ENCODE peak calls at places on chromosomes 12 and 14, in ten cellular contexts. Q, P, T, V, G, C, S, N, J and L are unnamed samples.

GRCh38 chr14:88248606-88249005 is 74.5 kb downstream of the KCNK10 start:
- DNase-seq in Q (no peak), T (no peak), C (no peak), V (no peak), G (no peak), P (no peak), S (no peak), J (no peak), N (no peak), L (no peak)

GRCh38 chr14:32364941-32365340 is 35.8 kb downstream of the AKAP6 start:
- DNase-seq in N (no peak), Q (no peak), V (no peak), C (no peak), S (no peak), J (no peak), P (no peak), T (no peak), G (no peak), L (no peak)

GRCh38 chr12:64685076-64685475 is 74.1 kb downstream of the GNS start:
- DNase-seq in V (no peak), S (no peak), Q (no peak), T (no peak), C (no peak), N (no peak), G (no peak), P (no peak), J (no peak), L (no peak)

GRCh38 chr14:99524091-99524661 is 43.0 kb downstream of the CCNK start:
- DNase-seq in J (peak; percentile 52), G (peak; percentile 61), S (no peak), Q (peak; percentile 77), N (no peak), V (no peak), C (no peak), T (no peak), P (no peak), L (peak; percentile 18)

GRCh38 chr12:115060477-115061168 is 376.6 kb upstream of the TBX3 start:
- DNase-seq in J (no peak), P (no peak), T (no peak), S (no peak), G (no peak), V (no peak), Q (no peak), C (no peak), N (no peak), L (no peak)

GRCh38 chr12:109530301-109530685 is 43.0 kb downstream of the MMAB start:
- DNase-seq in J (no peak), S (no peak), N (no peak), G (no peak), P (no peak), V (no peak), T (peak; percentile 63), Q (no peak), C (no peak), L (no peak)

GRCh38 chr12:176321-177181 is 37.4 kb downstream of the SLC6A12 start:
- DNase-seq in V (no peak), C (peak; percentile 7), T (peak; percentile 85), S (peak; percentile 61), J (peak; percentile 57), P (peak; percentile 88), Q (no peak), N (no peak), G (peak; percentile 56), L (no peak)

GRCh38 chr14:70906785-70907171 is 481 bp upstream of the PCNX1 start:
- DNase-seq in Q (no peak), N (no peak), J (no peak), P (no peak), V (no peak), C (peak; percentile 3), S (no peak), T (no peak), G (no peak), L (no peak)

GRCh38 chr12:79023784-79024183 is 159.2 kb downstream of the SYT1 start:
- DNase-seq in C (no peak), J (no peak), G (no peak), P (no peak), V (no peak), S (peak; percentile 13), Q (no peak), N (no peak), T (no peak), L (no peak)

GRCh38 chr12:107622005-107622404 is 63.6 kb upstream of the PWP1 start:
- DNase-seq in C (peak; percentile 65), Q (no peak), N (no peak), G (no peak), V (peak; percentile 54), P (no peak), S (peak; percentile 3), T (no peak), J (no peak), L (no peak)

GRCh38 chr14:75141967-75142366 is 15.1 kb upstream of the NEK9 start:
- DNase-seq in N (no peak), T (no peak), C (no peak), S (peak; percentile 56), J (no peak), Q (no peak), P (no peak), V (peak; percentile 24), G (no peak), L (no peak)
- TF ChIP-seq CTCF in N (peak; percentile 58), T (peak; percentile 40), C (peak; percentile 27), S (peak; percentile 55), J (peak; percentile 58), Q (no peak), P (no peak), V (peak; percentile 53), G (peak; percentile 11), L (peak; percentile 56)

GRCh38 chr14:57080691-57081090 is 188.0 kb downstream of the EXOC5 start:
- DNase-seq in J (no peak), S (no peak), G (no peak), P (no peak), T (no peak), N (no peak), C (no peak), V (peak; percentile 20), Q (no peak), L (no peak)
- H3K27ac ChIP-seq in J (no peak overlapping the region), S (no peak overlapping the region), G (no peak overlapping the region), P (no peak overlapping the region), T (no peak overlapping the region), N (no peak overlapping the region), C (no peak overlapping the region), V (no peak overlapping the region), Q (no peak overlapping the region), L (no peak overlapping the region)

DNA sequence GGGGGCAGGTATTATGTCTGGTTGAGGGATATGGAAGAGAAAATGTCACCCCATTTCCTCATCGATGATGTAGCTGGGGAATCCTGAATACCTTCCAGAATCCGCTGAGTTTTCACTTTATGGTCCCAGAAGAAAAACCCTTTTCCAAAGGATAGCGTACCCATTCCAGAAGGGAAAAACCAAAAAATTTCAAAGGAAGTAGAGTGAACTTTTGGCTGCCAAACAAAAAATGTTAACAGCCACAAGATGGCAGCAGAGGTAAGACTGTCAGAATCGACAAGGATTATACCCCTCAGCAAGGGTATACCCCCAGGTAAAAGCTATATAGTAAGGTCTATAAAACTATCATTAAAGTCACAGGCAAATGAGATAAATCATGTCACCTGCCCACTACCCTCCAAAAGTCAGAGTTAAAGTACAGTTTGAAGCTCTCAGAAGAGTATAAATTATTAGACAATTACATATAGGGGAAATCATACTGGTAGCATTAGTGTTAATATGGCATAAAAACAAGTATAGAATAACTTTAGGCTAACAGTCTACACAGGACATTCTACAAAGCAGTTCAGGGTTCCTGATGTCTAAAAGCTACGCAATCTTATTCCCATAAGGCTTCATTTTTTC is 18.0 kb downstream of the ACIN1 start:
- DNase-seq in G (no peak), T (no peak), N (no peak), S (peak; percentile 47), C (peak; percentile 59), P (no peak), J (no peak), V (peak; percentile 52), Q (no peak), L (no peak)
- TF ChIP-seq CTCF in G (peak; percentile 47), T (peak; percentile 50), N (peak; percentile 51), S (peak; percentile 60), C (peak; percentile 45), P (peak; percentile 39), J (peak; percentile 74), V (peak; percentile 70), Q (no peak), L (peak; percentile 71)

GRCh38 chr12:89370411-89370810 is 18.1 kb upstream of the DUSP6 start:
- DNase-seq in P (no peak), C (no peak), S (no peak), T (no peak), G (no peak), N (no peak), Q (no peak), J (no peak), V (no peak), L (no peak)

GRCh38 chr12:89372584-89373370 is 20.5 kb upstream of the DUSP6 start:
- DNase-seq in C (peak; percentile 19), P (no peak), N (no peak), V (no peak), Q (no peak), S (no peak), T (no peak), J (no peak), G (no peak), L (no peak)

GRCh38 chr12:89369166-89369565 is 16.9 kb upstream of the DUSP6 start:
- DNase-seq in T (no peak), N (no peak), C (no peak), V (no peak), S (no peak), Q (no peak), G (no peak), P (no peak), J (no peak), L (no peak)

GRCh38 chr12:89368386-89368785 is 16.1 kb upstream of the DUSP6 start:
- DNase-seq in S (no peak), P (no peak), G (no peak), J (no peak), V (no peak), N (no peak), Q (no peak), T (no peak), C (no peak), L (no peak)

GRCh38 chr12:89370850-89371249 is 18.5 kb upstream of the DUSP6 start:
- DNase-seq in C (no peak), S (peak; percentile 82), V (no peak), T (no peak), G (no peak), Q (no peak), N (no peak), P (no peak), J (no peak), L (no peak)
- H3K27ac ChIP-seq in C (no peak overlapping the region), S (no peak overlapping the region), V (no peak overlapping the region), T (no peak overlapping the region), G (peak overlapping the region; percentile 41), Q (no peak overlapping the region), N (no peak overlapping the region), P (no peak overlapping the region), J (no peak overlapping the region), L (no peak overlapping the region)